ENCODE peak calls at places on chromosomes 6 and 20, in five cellular contexts. R is HCT116, U is GM23248, Z is MM.1S, K is SK-N-SH. O is an unnamed sample. For H3K27me3 and H3K9me3, the result is how much of the 10 kb centered on the place peaks cover.

GRCh38 chr6:33610779-33611421 is 10.2 kb upstream of the ITPR3 start:
- DNase-seq in K (peak), U (no peak), R (no peak), Z (no peak), O (peak)

GRCh38 chr20:34516874-34517542 is 786 bp downstream of the DYNLRB1 start:
- DNase-seq in Z (peak), U (peak), K (peak), R (no peak), O (peak)

GRCh38 chr6:127201321-127201720 is 65.3 kb upstream of the RNF146 start:
- DNase-seq in U (peak), R (no peak), Z (no peak), K (no peak), O (no peak)

GRCh38 chr6:136173519-136174507 is 76.3 kb downstream of the MTFR2 start:
- DNase-seq in R (no peak), K (peak), Z (no peak), U (no peak), O (no peak)

GRCh38 chr6:49462599-49462926 is 490 bp downstream of the MMUT start:
- DNase-seq in K (no peak), U (peak), Z (no peak), R (no peak), O (peak)

GRCh38 chr6:33742092-33742491 is 4.6 kb downstream of the IP6K3 start:
- DNase-seq in Z (no peak), K (no peak), R (no peak), U (peak), O (no peak)

GRCh38 chr6:143368426-143368825 is 82.1 kb downstream of the ADAT2 start:
- DNase-seq in R (no peak), K (no peak), Z (no peak), U (peak), O (no peak)

GRCh38 chr6:2800552-2801316 is 35.5 kb downstream of the WRNIP1 start:
- DNase-seq in K (no peak), U (no peak), R (no peak), Z (no peak), O (no peak)

GRCh38 chr6:161418458-161418945 is 144.6 kb upstream of the AGPAT4 start:
- DNase-seq in R (peak), Z (peak), K (peak), U (peak), O (peak)

GRCh38 chr6:132750455-132751248 is 7.1 kb downstream of the VNN2 start:
- DNase-seq in U (no peak), R (no peak), K (no peak), Z (no peak), O (no peak)

GRCh38 chr20:62141397-62142251 is 1.6 kb downstream of the PSMA7 start:
- DNase-seq in U (peak), K (peak), Z (peak), R (no peak), O (peak)

GRCh38 chr20:39067526-39068216 is 105.5 kb downstream of the DHX35 start:
- DNase-seq in R (no peak), Z (no peak), U (peak), K (no peak), O (no peak)

GRCh38 chr6:163437466-163437865 is 22.9 kb downstream of the QKI start:
- DNase-seq in U (no peak), R (no peak), Z (no peak), K (no peak), O (no peak)

GRCh38 chr20:21665687-21666446 is 39.6 kb upstream of the PAX1 start:
- DNase-seq in R (no peak), K (no peak), Z (no peak), U (no peak), O (no peak)

GRCh38 chr20:4821590-4821989 is 99.9 kb downstream of the PRND start:
- DNase-seq in R (no peak), K (no peak), Z (no peak), U (no peak), O (no peak)
- H3K27me3 ChIP-seq in R (under half), K (under half), Z (under half), U (under half), O (under half)

GRCh38 chr6:169908403-169908933 is 157.0 kb downstream of the ERMARD start:
- DNase-seq in R (no peak), U (no peak), K (no peak), Z (no peak), O (no peak)
- H3K9me3 ChIP-seq in R (under half), U (under half), K (under half), Z (under half), O (under half)

GRCh38 chr6:56009620-56010019 is 134.2 kb upstream of the BMP5 start:
- DNase-seq in U (peak), R (no peak), K (no peak), Z (no peak), O (no peak)
- TF ChIP-seq EZH2phosphoT487 in U (no peak), R (no peak), K (no peak), Z (no peak), O (no peak)

GRCh38 chr20:58746551-58747399 is 54.2 kb downstream of the NPEPL1 start:
- DNase-seq in Z (no peak), R (no peak), K (peak), U (peak), O (no peak)

GRCh38 chr20:58749979-58750378 is 57.4 kb downstream of the NPEPL1 start:
- DNase-seq in U (no peak), K (no peak), Z (no peak), R (no peak), O (no peak)

GRCh38 chr20:58747400-58747672 is 54.7 kb downstream of the NPEPL1 start:
- DNase-seq in U (no peak), Z (no peak), R (no peak), K (no peak), O (no peak)

GRCh38 chr20:58748628-58749027 is 56.0 kb downstream of the NPEPL1 start:
- DNase-seq in R (no peak), Z (no peak), U (no peak), K (no peak), O (no peak)

DNA sequence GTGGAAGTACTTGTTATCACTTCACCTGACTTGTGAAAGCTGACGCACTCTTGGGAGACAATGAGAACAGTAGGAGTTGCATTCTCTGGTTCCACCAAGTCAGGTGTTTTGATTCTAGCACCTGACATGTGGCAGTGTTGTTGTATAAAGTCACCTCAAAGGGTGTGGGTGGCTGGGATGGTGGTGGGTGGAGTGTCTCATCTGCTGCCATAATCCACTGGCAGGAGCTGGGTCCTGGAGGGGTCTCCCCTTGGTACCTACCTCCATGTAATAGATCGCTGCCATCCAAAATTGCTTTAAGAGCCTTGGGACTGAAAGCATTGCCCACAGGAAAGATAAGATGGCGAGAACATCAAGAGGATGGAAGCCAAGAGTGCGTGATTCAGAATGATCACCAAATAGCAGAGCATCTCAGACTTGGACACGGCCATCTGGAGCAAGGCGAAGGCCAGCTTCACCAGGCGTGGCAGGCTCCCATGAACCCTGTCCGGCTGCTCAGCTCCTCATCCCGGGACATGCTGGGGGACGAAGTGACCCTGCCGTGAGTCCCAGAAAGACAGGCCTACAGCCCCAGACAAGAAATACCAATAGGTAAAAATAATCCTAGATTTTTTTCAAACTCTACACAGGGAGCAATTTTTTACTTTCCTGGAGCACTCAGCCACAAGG is 56.6 kb downstream of the NPEPL1 start:
- DNase-seq in U (no peak), Z (no peak), K (no peak), R (no peak), O (no peak)
- H3K27me3 ChIP-seq in U (under half), Z (half or more), K (under half), R (under half), O (half or more)

DNA sequence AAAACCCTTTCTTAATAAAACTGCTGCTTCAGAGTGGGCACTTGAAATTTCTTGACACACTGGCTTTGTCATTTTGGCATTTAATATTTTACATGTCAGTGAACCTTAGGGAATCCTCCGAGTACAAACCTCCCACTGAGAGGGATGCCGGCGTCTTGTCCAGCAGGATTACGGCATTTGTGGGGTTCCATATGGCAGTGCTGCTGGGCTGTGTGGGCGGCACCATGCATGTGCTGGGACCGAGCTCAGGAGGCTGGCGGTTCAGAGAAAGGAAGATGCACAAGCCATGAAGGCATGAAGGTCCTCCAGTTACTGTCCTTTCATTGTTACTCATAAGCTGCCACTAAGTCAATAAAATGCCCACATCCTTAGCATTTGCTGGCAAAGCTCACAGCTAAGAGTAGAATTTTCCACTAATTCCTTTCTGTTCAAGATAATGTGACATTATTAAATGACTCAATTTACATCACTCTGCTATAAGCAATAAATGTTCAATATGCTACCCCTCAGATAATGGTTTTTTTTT is 61.4 kb downstream of the LY86 start:
- DNase-seq in R (no peak), K (no peak), U (no peak), Z (no peak), O (no peak)
- H3K9me3 ChIP-seq in R (under half), K (under half), U (under half), Z (under half), O (under half)

DNA sequence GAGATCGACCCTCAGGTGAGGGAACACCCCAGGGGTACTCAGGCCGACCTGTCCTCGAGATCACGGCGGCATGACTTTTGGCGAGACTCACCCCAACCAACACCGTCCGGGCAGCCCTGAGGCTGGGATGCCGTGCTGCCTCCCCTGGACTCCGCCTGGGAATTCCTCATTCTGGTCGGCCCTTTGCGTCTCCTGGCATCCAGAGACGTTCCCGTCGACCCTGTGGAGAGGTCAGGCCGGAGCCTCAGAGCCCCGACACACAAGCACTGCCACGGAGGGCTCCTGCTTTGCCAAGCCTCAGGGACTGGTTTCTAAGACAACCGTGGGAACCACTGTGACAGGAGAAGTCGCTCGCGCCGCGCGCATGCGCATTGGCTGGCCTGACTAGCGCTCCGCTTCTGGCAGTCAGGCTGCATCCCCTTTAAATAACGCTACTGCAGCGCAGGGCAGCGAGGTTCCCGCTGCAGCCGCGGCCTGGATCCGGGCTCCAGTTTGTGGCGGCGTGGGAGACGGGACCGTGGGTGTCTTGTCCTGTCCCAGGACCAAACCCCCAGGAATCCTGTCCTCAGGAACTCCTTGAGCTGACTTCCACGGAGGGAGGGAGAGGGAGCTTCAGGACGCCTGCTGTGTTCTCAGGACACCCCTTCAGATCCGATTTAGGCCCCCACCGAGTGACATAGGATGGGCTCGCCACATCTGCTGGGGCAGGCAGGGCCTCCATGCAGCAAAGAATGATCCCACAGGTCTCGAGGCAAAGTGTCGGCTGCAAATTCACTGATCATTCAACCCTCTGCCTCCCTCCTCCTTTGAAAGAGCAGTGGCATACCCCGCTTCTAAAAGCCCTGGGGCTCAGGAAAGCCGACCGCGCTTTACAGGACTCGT is 163.2 kb upstream of the ZNF337 start:
- DNase-seq in K (peak), Z (peak), R (no peak), U (peak), O (peak)
- TF ChIP-seq EZH2phosphoT487 in K (no peak), Z (no peak), R (no peak), U (no peak), O (no peak)

GRCh38 chr20:63455568-63455859 is 16.9 kb downstream of the KCNQ2 start:
- DNase-seq in R (no peak), K (no peak), U (no peak), Z (no peak), O (no peak)
- H3K27me3 ChIP-seq in R (under half), K (under half), U (under half), Z (half or more), O (under half)